ENCODE peak calls at places on chromosomes 4 and X, in four cellular contexts. One of them, this sample, is unnamed. For H3K27me3, the result is how much of the 10 kb centered on the place peaks cover.

GRCh38 chrX:19625612-19626011 is 110.3 kb upstream of the MAP3K15 start:
- DNase-seq in GM23338: no peak
- DNase-seq in AG04450: no peak
- DNase-seq in ovary: no peak
- DNase-seq in this sample: no peak

GRCh38 chr4:1204286-1204827 is 32.0 kb upstream of the SPON2 start:
- DNase-seq in GM23338: no peak
- DNase-seq in AG04450: no peak
- DNase-seq in ovary: no peak
- DNase-seq in this sample: peak

GRCh38 chrX:96619588-96619987 is 65.1 kb upstream of the DIAPH2 start:
- DNase-seq in GM23338: no peak
- DNase-seq in AG04450: no peak
- DNase-seq in ovary: no peak
- DNase-seq in this sample: no peak

GRCh38 chr4:2638730-2639129 is 102.3 kb downstream of the FAM193A start:
- DNase-seq in GM23338: no peak
- DNase-seq in AG04450: no peak
- DNase-seq in ovary: no peak
- DNase-seq in this sample: no peak

GRCh38 chrX:20951016-20951795 is 423.0 kb upstream of the CNKSR2 start:
- DNase-seq in GM23338: no peak
- DNase-seq in AG04450: no peak
- DNase-seq in ovary: no peak
- DNase-seq in this sample: no peak

GRCh38 chr4:115113382-115114106 is at the start of gene NDST4:
- DNase-seq in GM23338: no peak
- DNase-seq in AG04450: no peak
- DNase-seq in ovary: no peak
- DNase-seq in this sample: no peak

GRCh38 chr4:6379787-6380745 is 92.3 kb downstream of the PPP2R2C start:
- DNase-seq in GM23338: peak
- DNase-seq in AG04450: no peak
- DNase-seq in ovary: no peak
- DNase-seq in this sample: no peak

GRCh38 chrX:39689374-39690104 is 408.2 kb downstream of the BCOR start:
- DNase-seq in GM23338: peak
- DNase-seq in AG04450: no peak
- DNase-seq in ovary: no peak
- DNase-seq in this sample: no peak

GRCh38 chrX:150365051-150365952 is 2.2 kb downstream of the MAMLD1 start:
- DNase-seq in GM23338: peak
- DNase-seq in AG04450: no peak
- DNase-seq in ovary: peak
- DNase-seq in this sample: no peak

GRCh38 chr4:139857021-139857420 is 191.4 kb downstream of the MGST2 start:
- DNase-seq in GM23338: no peak
- DNase-seq in AG04450: no peak
- DNase-seq in ovary: no peak
- DNase-seq in this sample: no peak

GRCh38 chr4:180394730-180395129 is 1848.5 kb upstream of the TENM3 start:
- DNase-seq in GM23338: no peak
- DNase-seq in AG04450: no peak
- DNase-seq in ovary: no peak
- DNase-seq in this sample: no peak

GRCh38 chrX:17788439-17788838 is 51.1 kb downstream of the SCML1 start:
- DNase-seq in GM23338: peak
- DNase-seq in AG04450: no peak
- DNase-seq in ovary: peak
- DNase-seq in this sample: no peak

GRCh38 chrX:2474963-2475726 is 25.6 kb downstream of the DHRSX start:
- DNase-seq in GM23338: peak
- DNase-seq in AG04450: no peak
- DNase-seq in ovary: no peak
- DNase-seq in this sample: no peak

GRCh38 chr4:162683659-162684370 is 482.9 kb downstream of the NAF1 start:
- DNase-seq in GM23338: no peak
- DNase-seq in AG04450: no peak
- DNase-seq in ovary: no peak
- DNase-seq in this sample: no peak

GRCh38 chr4:109729155-109729562 is 711 bp downstream of the PLA2G12A start:
- DNase-seq in GM23338: peak
- DNase-seq in AG04450: no peak
- DNase-seq in ovary: no peak
- DNase-seq in this sample: no peak

GRCh38 chr4:168522371-168522770 is 25.5 kb downstream of the PALLD start:
- DNase-seq in GM23338: no peak
- DNase-seq in AG04450: no peak
- DNase-seq in ovary: no peak
- DNase-seq in this sample: no peak

GRCh38 chrX:68831405-68832100 is 2.7 kb downstream of the EFNB1 start:
- DNase-seq in GM23338: peak
- DNase-seq in AG04450: no peak
- DNase-seq in ovary: no peak
- DNase-seq in this sample: no peak

GRCh38 chr4:69408451-69408850 is 87.3 kb downstream of the UGT2B4 start:
- DNase-seq in GM23338: no peak
- DNase-seq in AG04450: no peak
- DNase-seq in ovary: no peak
- DNase-seq in this sample: no peak

GRCh38 chr4:61533140-61533539 is 333.0 kb downstream of the ADGRL3 start:
- DNase-seq in GM23338: no peak
- DNase-seq in AG04450: no peak
- DNase-seq in ovary: no peak
- DNase-seq in this sample: no peak

GRCh38 chrX:143306991-143307965 is 210.0 kb downstream of the SPANXN3 start:
- DNase-seq in GM23338: peak
- DNase-seq in AG04450: no peak
- DNase-seq in ovary: no peak
- DNase-seq in this sample: no peak

GRCh38 chr4:90064196-90064595 is 63.0 kb upstream of the CCSER1 start:
- DNase-seq in GM23338: no peak
- DNase-seq in AG04450: no peak
- DNase-seq in ovary: no peak
- DNase-seq in this sample: no peak

GRCh38 chrX:133350751-133351150 is 64.5 kb downstream of the GPC4 start:
- DNase-seq in GM23338: no peak
- DNase-seq in AG04450: no peak
- DNase-seq in ovary: peak
- DNase-seq in this sample: no peak

GRCh38 chr4:106021737-106022410 is 126.6 kb downstream of the NPNT start:
- DNase-seq in GM23338: no peak
- DNase-seq in AG04450: no peak
- DNase-seq in ovary: no peak
- DNase-seq in this sample: no peak

GRCh38 chr4:17109126-17109525 is 210.7 kb upstream of the LDB2 start:
- DNase-seq in GM23338: no peak
- DNase-seq in AG04450: no peak
- DNase-seq in ovary: no peak
- DNase-seq in this sample: no peak

GRCh38 chr4:41061482-41062185 is 152.7 kb downstream of the APBB2 start:
- DNase-seq in GM23338: no peak
- DNase-seq in AG04450: no peak
- DNase-seq in ovary: no peak
- DNase-seq in this sample: no peak

GRCh38 chr4:37389967-37390580 is 145.5 kb downstream of the NWD2 start:
- DNase-seq in GM23338: peak
- DNase-seq in AG04450: no peak
- DNase-seq in ovary: no peak
- DNase-seq in this sample: peak

GRCh38 chr4:76881375-76881774 is 16.6 kb downstream of the SOWAHB start:
- DNase-seq in GM23338: peak
- DNase-seq in AG04450: no peak
- DNase-seq in ovary: no peak
- DNase-seq in this sample: no peak

GRCh38 chr4:76883147-76883546 is 14.8 kb downstream of the SOWAHB start:
- DNase-seq in GM23338: no peak
- DNase-seq in AG04450: no peak
- DNase-seq in ovary: no peak
- DNase-seq in this sample: no peak

GRCh38 chr4:76886848-76887441 is 11.0 kb downstream of the SOWAHB start:
- DNase-seq in GM23338: no peak
- DNase-seq in AG04450: no peak
- DNase-seq in ovary: no peak
- DNase-seq in this sample: no peak

GRCh38 chr4:76882630-76883029 is 15.3 kb downstream of the SOWAHB start:
- DNase-seq in GM23338: no peak
- DNase-seq in AG04450: no peak
- DNase-seq in ovary: no peak
- DNase-seq in this sample: no peak

GRCh38 chr4:76886214-76886613 is 11.7 kb downstream of the SOWAHB start:
- DNase-seq in GM23338: no peak
- DNase-seq in AG04450: no peak
- DNase-seq in ovary: no peak
- DNase-seq in this sample: no peak
- TF ChIP-seq CTCF in GM23338: no peak
- TF ChIP-seq CTCF in AG04450: no peak
- TF ChIP-seq CTCF in ovary: no peak
- TF ChIP-seq CTCF in this sample: no peak

GRCh38 chr4:48267574-48267973 is 2.1 kb downstream of the TEC start:
- DNase-seq in GM23338: no peak
- DNase-seq in AG04450: no peak
- DNase-seq in ovary: no peak
- DNase-seq in this sample: no peak
- H3K4me3 ChIP-seq in GM23338: no peak
- H3K4me3 ChIP-seq in AG04450: no peak
- H3K4me3 ChIP-seq in ovary: no peak
- H3K4me3 ChIP-seq in this sample: peak

DNA sequence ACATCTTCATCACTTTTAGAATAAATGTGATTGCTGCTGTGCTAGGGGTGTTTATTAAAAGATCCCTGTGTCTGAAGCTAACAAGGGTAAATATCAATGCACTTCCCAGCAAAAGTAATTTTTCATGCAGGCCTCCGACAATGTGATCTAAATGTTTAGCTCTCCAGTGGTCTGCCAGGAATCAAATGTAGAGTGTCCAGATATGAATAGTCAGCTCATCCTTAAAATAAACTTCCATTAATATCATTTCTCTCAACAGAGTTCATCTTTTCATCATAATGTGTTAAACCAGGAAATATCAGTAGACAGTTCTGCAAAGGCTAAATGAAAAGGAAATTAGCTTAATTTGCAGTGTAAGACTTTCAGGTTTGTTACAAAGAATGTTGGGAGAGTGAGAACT is 102.2 kb upstream of the EGFL6 start:
- DNase-seq in GM23338: no peak
- DNase-seq in AG04450: no peak
- DNase-seq in ovary: no peak
- DNase-seq in this sample: no peak
- H3K27me3 ChIP-seq in GM23338: under half
- H3K27me3 ChIP-seq in AG04450: under half
- H3K27me3 ChIP-seq in ovary: under half
- H3K27me3 ChIP-seq in this sample: under half

GRCh38 chr4:120694973-120695372 is 227.6 kb downstream of the PRDM5 start:
- DNase-seq in GM23338: no peak
- DNase-seq in AG04450: peak
- DNase-seq in ovary: peak
- DNase-seq in this sample: no peak

GRCh38 chr4:120691106-120691505 is 231.4 kb downstream of the PRDM5 start:
- DNase-seq in GM23338: no peak
- DNase-seq in AG04450: no peak
- DNase-seq in ovary: no peak
- DNase-seq in this sample: no peak

GRCh38 chr4:120693817-120694216 is 228.7 kb downstream of the PRDM5 start:
- DNase-seq in GM23338: no peak
- DNase-seq in AG04450: no peak
- DNase-seq in ovary: no peak
- DNase-seq in this sample: no peak

GRCh38 chr4:120691536-120691935 is 231.0 kb downstream of the PRDM5 start:
- DNase-seq in GM23338: no peak
- DNase-seq in AG04450: no peak
- DNase-seq in ovary: no peak
- DNase-seq in this sample: no peak

GRCh38 chr4:120692964-120693363 is 229.6 kb downstream of the PRDM5 start:
- DNase-seq in GM23338: no peak
- DNase-seq in AG04450: peak
- DNase-seq in ovary: no peak
- DNase-seq in this sample: no peak
- TF ChIP-seq CTCF in GM23338: no peak
- TF ChIP-seq CTCF in AG04450: no peak
- TF ChIP-seq CTCF in ovary: no peak
- TF ChIP-seq CTCF in this sample: no peak

GRCh38 chr4:31021008-31021407 is 300.8 kb downstream of the PCDH7 start:
- DNase-seq in GM23338: no peak
- DNase-seq in AG04450: no peak
- DNase-seq in ovary: no peak
- DNase-seq in this sample: no peak

GRCh38 chr4:31020363-31020762 is 300.2 kb downstream of the PCDH7 start:
- DNase-seq in GM23338: no peak
- DNase-seq in AG04450: no peak
- DNase-seq in ovary: no peak
- DNase-seq in this sample: no peak

GRCh38 chr4:31023724-31024123 is 303.6 kb downstream of the PCDH7 start:
- DNase-seq in GM23338: no peak
- DNase-seq in AG04450: no peak
- DNase-seq in ovary: no peak
- DNase-seq in this sample: no peak

GRCh38 chr4:31022702-31023101 is 302.5 kb downstream of the PCDH7 start:
- DNase-seq in GM23338: no peak
- DNase-seq in AG04450: no peak
- DNase-seq in ovary: no peak
- DNase-seq in this sample: no peak

DNA sequence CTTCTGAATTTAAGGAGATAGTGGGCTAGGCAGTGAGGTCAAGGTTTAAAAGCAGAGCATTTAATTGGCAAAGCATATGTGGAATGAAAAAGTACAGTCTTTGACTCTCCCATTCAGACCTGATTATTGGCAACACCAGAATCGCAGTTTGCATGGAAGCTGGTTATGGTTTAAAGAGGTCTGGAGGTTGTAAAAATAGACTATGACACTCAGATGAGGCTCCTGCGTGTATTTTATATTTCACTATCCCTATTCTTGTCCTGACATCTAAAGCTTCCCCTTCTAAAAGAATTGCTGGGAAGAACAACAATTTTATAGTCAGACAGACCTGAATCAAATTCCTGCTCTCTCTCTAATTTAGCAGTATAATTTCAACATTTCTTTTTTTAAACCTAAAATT is 302.9 kb downstream of the PCDH7 start:
- DNase-seq in GM23338: no peak
- DNase-seq in AG04450: no peak
- DNase-seq in ovary: no peak
- DNase-seq in this sample: no peak
- H3K4me3 ChIP-seq in GM23338: no peak
- H3K4me3 ChIP-seq in AG04450: no peak
- H3K4me3 ChIP-seq in ovary: no peak
- H3K4me3 ChIP-seq in this sample: no peak

DNA sequence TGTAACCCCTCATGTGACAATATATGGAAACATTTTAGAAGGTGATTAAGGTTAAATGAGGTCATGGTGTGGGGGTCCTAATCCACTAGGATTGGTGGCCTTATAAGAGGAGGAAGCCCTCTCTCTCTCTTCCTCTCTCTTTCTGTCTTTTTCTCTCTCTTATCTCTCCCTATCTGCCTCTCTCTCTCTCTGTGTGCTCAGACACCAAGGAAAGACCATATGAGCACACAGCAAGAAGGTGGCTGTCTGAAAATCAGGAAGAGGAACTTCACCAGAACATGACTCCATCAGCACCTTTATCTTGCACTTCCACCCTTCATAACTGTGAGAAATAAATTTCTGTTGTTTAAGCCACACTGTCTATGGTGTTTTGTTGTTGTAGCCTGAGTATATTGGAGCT is 1472.2 kb downstream of the PCDH7 start:
- DNase-seq in GM23338: no peak
- DNase-seq in AG04450: no peak
- DNase-seq in ovary: no peak
- DNase-seq in this sample: no peak
- H3K27me3 ChIP-seq in GM23338: under half
- H3K27me3 ChIP-seq in AG04450: under half
- H3K27me3 ChIP-seq in ovary: under half
- H3K27me3 ChIP-seq in this sample: under half